ENCODE peak calls at places on chromosome 6, in eight cellular contexts. Q, N, C, L, I, V, D and A are unnamed samples.

GRCh38 chr6:121932071-121933009 is 467.1 kb upstream of the HSF2 start:
- DNase-seq in C (no peak), Q (peak), I (peak), L (no peak), V (peak), D (no peak), N (no peak), A (peak)

GRCh38 chr6:44011350-44011925 is 115.8 kb downstream of the MRPL14 start:
- DNase-seq in D (no peak), N (no peak), Q (no peak), I (no peak), L (no peak), C (no peak), V (no peak), A (no peak)

GRCh38 chr6:152461556-152461955 is 175.6 kb downstream of the SYNE1 start:
- DNase-seq in N (no peak), I (no peak), V (no peak), Q (no peak), L (no peak), C (no peak), D (no peak), A (no peak)

GRCh38 chr6:11386323-11386722 is 151.2 kb upstream of the TMEM170B start:
- DNase-seq in V (no peak), L (no peak), I (no peak), Q (no peak), C (no peak), D (no peak), N (no peak), A (no peak)

GRCh38 chr6:30044630-30045029 is 16.4 kb upstream of the POLR1H start:
- DNase-seq in D (no peak), V (peak), I (peak), L (no peak), N (no peak), Q (no peak), C (no peak), A (no peak)

GRCh38 chr6:159110748-159111147 is 58.5 kb upstream of the FNDC1 start:
- DNase-seq in C (no peak), Q (no peak), D (no peak), V (no peak), L (no peak), I (no peak), N (no peak), A (no peak)

GRCh38 chr6:13419826-13420225 is 67.6 kb downstream of the GFOD1 start:
- DNase-seq in C (no peak), N (no peak), I (no peak), L (no peak), Q (no peak), V (no peak), D (no peak), A (no peak)

GRCh38 chr6:41039060-41039998 is at the start of gene UNC5CL:
- DNase-seq in I (no peak), D (peak), Q (peak), L (peak), V (no peak), N (peak), C (peak), A (no peak)

GRCh38 chr6:155186052-155186658 is 77.7 kb upstream of the CLDN20 start:
- DNase-seq in C (no peak), Q (no peak), I (no peak), N (no peak), L (no peak), D (peak), V (no peak), A (no peak)

GRCh38 chr6:49564552-49564951 is 14.1 kb downstream of the C6orf141 start:
- DNase-seq in I (no peak), Q (no peak), L (no peak), D (no peak), V (no peak), N (no peak), C (no peak), A (no peak)

GRCh38 chr6:82337688-82338257 is 25.8 kb upstream of the TPBG start:
- DNase-seq in C (peak), D (no peak), L (no peak), I (no peak), V (no peak), N (no peak), Q (no peak), A (no peak)

GRCh38 chr6:20868397-20869185 is 334.3 kb downstream of the CDKAL1 start:
- DNase-seq in D (no peak), L (no peak), V (no peak), I (no peak), C (peak), Q (no peak), N (no peak), A (no peak)

GRCh38 chr6:41917528-41917927 is 3.4 kb downstream of the MED20 start:
- DNase-seq in I (peak), Q (no peak), C (no peak), N (no peak), V (peak), D (peak), L (no peak), A (peak)

GRCh38 chr6:136767103-136767502 is 25.2 kb downstream of the MAP3K5 start:
- DNase-seq in I (no peak), L (no peak), D (no peak), C (no peak), N (no peak), Q (no peak), V (no peak), A (no peak)

GRCh38 chr6:32894085-32895005 is 40.4 kb downstream of the PSMB9 start:
- DNase-seq in Q (peak), L (peak), C (peak), I (peak), V (peak), D (peak), N (peak), A (peak)

GRCh38 chr6:135568366-135568765 is 70.8 kb upstream of the AHI1 start:
- DNase-seq in I (no peak), N (peak), L (no peak), Q (no peak), V (peak), C (no peak), D (peak), A (peak)

GRCh38 chr6:32967151-32968091 is 973 bp upstream of the BRD2 start:
- DNase-seq in L (no peak), I (no peak), N (no peak), Q (peak), D (no peak), V (peak), C (peak), A (no peak)

GRCh38 chr6:89518352-89519055 is 85.6 kb downstream of the ANKRD6 start:
- DNase-seq in C (no peak), V (no peak), N (no peak), Q (no peak), D (no peak), I (no peak), L (no peak), A (no peak)

GRCh38 chr6:123965894-123966293 is 162.2 kb downstream of the NKAIN2 start:
- DNase-seq in Q (peak), C (peak), V (peak), D (no peak), N (no peak), L (no peak), I (no peak), A (no peak)

GRCh38 chr6:2962636-2963035 is 8.7 kb downstream of the SERPINB6 start:
- DNase-seq in D (no peak), L (no peak), Q (no peak), I (no peak), C (no peak), N (no peak), V (no peak), A (no peak)

GRCh38 chr6:6875818-6876470 is 231.8 kb upstream of the RREB1 start:
- DNase-seq in N (no peak), L (no peak), C (no peak), D (no peak), V (peak), Q (no peak), I (peak), A (peak)

GRCh38 chr6:47168176-47168575 is 126.0 kb upstream of the ADGRF1 start:
- DNase-seq in I (peak), N (no peak), L (no peak), Q (peak), V (peak), D (no peak), C (peak), A (peak)

GRCh38 chr6:30781362-30781696 is 37.0 kb upstream of the IER3 start:
- DNase-seq in V (no peak), I (no peak), D (no peak), C (no peak), L (no peak), N (no peak), Q (no peak), A (no peak)

GRCh38 chr6:143507358-143508145 is 4.0 kb downstream of the FUCA2 start:
- DNase-seq in Q (no peak), C (no peak), N (no peak), L (no peak), I (no peak), V (no peak), D (no peak), A (no peak)

GRCh38 chr6:34476462-34476861 is 10.6 kb downstream of the PACSIN1 start:
- DNase-seq in N (no peak), Q (no peak), L (no peak), C (peak), I (no peak), D (no peak), V (no peak), A (no peak)

GRCh38 chr6:129631070-129631469 is 78.9 kb downstream of the ARHGAP18 start:
- DNase-seq in Q (no peak), N (no peak), C (no peak), D (peak), V (no peak), L (no peak), I (no peak), A (no peak)

GRCh38 chr6:1726341-1726763 is 116.6 kb downstream of the FOXC1 start:
- DNase-seq in D (no peak), V (no peak), I (no peak), Q (no peak), L (no peak), N (no peak), C (peak), A (no peak)

GRCh38 chr6:62998022-62998421 is 213.2 kb upstream of the FKBP1C start:
- DNase-seq in V (no peak), D (no peak), N (no peak), Q (no peak), C (no peak), I (no peak), L (no peak), A (no peak)

GRCh38 chr6:170111816-170112582 is 178.9 kb downstream of the DLL1 start:
- DNase-seq in N (no peak), V (no peak), C (no peak), I (no peak), L (no peak), Q (peak), D (no peak), A (no peak)

GRCh38 chr6:55443238-55444134 is 116.2 kb downstream of the GFRAL start:
- DNase-seq in D (no peak), I (no peak), C (peak), N (no peak), L (no peak), V (no peak), Q (peak), A (no peak)

GRCh38 chr6:2028457-2029038 is 216.9 kb downstream of the GMDS start:
- DNase-seq in D (no peak), V (no peak), C (peak), N (no peak), Q (no peak), I (peak), L (no peak), A (no peak)

GRCh38 chr6:44064089-44064947 is 62.9 kb downstream of the MRPL14 start:
- DNase-seq in C (no peak), I (peak), V (peak), D (peak), L (no peak), Q (peak), N (no peak), A (peak)

GRCh38 chr6:82867946-82868345 is 197.7 kb downstream of the UBE3D start:
- DNase-seq in D (no peak), C (no peak), V (no peak), Q (no peak), L (no peak), I (no peak), N (no peak), A (no peak)

GRCh38 chr6:44002071-44002590 is 125.1 kb downstream of the MRPL14 start:
- DNase-seq in I (no peak), V (no peak), N (no peak), D (peak), Q (peak), L (no peak), C (peak), A (no peak)

GRCh38 chr6:126180585-126180984 is 159.3 kb upstream of the CENPW start:
- DNase-seq in V (peak), D (peak), N (no peak), L (no peak), I (peak), C (peak), Q (no peak), A (peak)

GRCh38 chr6:52360601-52361346 is 1.2 kb upstream of the PAQR8 start:
- DNase-seq in I (no peak), V (no peak), L (no peak), C (no peak), D (no peak), N (no peak), Q (peak), A (no peak)

GRCh38 chr6:142323377-142323776 is 21.6 kb downstream of the ADGRG6 start:
- DNase-seq in N (no peak), D (no peak), V (peak), L (no peak), Q (no peak), I (no peak), C (peak), A (no peak)

GRCh38 chr6:19028201-19028600 is 641.1 kb downstream of the RNF144B start:
- DNase-seq in Q (no peak), L (no peak), D (no peak), I (no peak), N (no peak), C (no peak), V (no peak), A (no peak)

GRCh38 chr6:44182911-44183390 is 24.3 kb downstream of the CAPN11 start:
- DNase-seq in D (no peak), I (no peak), L (no peak), V (no peak), C (no peak), N (no peak), Q (no peak), A (no peak)